ENCODE peak calls at places on chromosome 2, in five cellular contexts. One of them, this sample, is unnamed.
A peak's percentile ranks its signal among the peaks of the same experiment; 100 is the strongest.

GRCh38 chr2:31003717-31004116 is 134.5 kb downstream of the GALNT14 start:
- DNase-seq in mammary epithelial cell: no peak
- DNase-seq in hepatocyte: no peak
- DNase-seq in A549: no peak
- DNase-seq in upper lobe of left lung: no peak
- DNase-seq in this sample: no peak

GRCh38 chr2:108938069-108938710 is 50.8 kb downstream of the EDAR start:
- DNase-seq in upper lobe of left lung: no peak
- DNase-seq in hepatocyte: no peak
- DNase-seq in A549: no peak
- DNase-seq in mammary epithelial cell: no peak
- DNase-seq in this sample: no peak

GRCh38 chr2:70873541-70873940 is 37.9 kb upstream of the CD207 start:
- DNase-seq in hepatocyte: no peak
- DNase-seq in upper lobe of left lung: no peak
- DNase-seq in mammary epithelial cell: no peak
- DNase-seq in A549: no peak
- DNase-seq in this sample: no peak

GRCh38 chr2:207054521-207054920 is 111.2 kb downstream of the KLF7 start:
- DNase-seq in hepatocyte: no peak
- DNase-seq in upper lobe of left lung: no peak
- DNase-seq in mammary epithelial cell: peak; percentile 61
- DNase-seq in A549: no peak
- DNase-seq in this sample: peak; percentile 72

GRCh38 chr2:161746891-161747535 is 122.8 kb downstream of the SLC4A10 start:
- DNase-seq in mammary epithelial cell: no peak
- DNase-seq in A549: no peak
- DNase-seq in hepatocyte: no peak
- DNase-seq in upper lobe of left lung: no peak
- DNase-seq in this sample: no peak

GRCh38 chr2:67846341-67847070 is 216.3 kb downstream of the C1D start:
- DNase-seq in hepatocyte: peak; percentile 94
- DNase-seq in upper lobe of left lung: peak; percentile 92
- DNase-seq in mammary epithelial cell: peak; percentile 91
- DNase-seq in A549: peak; percentile 73
- DNase-seq in this sample: peak; percentile 90

GRCh38 chr2:105406221-105406620 is 7.4 kb upstream of the FHL2 start:
- DNase-seq in hepatocyte: no peak
- DNase-seq in upper lobe of left lung: no peak
- DNase-seq in A549: no peak
- DNase-seq in mammary epithelial cell: peak; percentile 67
- DNase-seq in this sample: peak; percentile 56

GRCh38 chr2:29718326-29718725 is 203.1 kb downstream of the ALK start:
- DNase-seq in upper lobe of left lung: no peak
- DNase-seq in A549: no peak
- DNase-seq in hepatocyte: no peak
- DNase-seq in mammary epithelial cell: no peak
- DNase-seq in this sample: no peak

GRCh38 chr2:239440511-239440959 is 39.7 kb upstream of the HDAC4 start:
- DNase-seq in mammary epithelial cell: no peak
- DNase-seq in upper lobe of left lung: no peak
- DNase-seq in A549: no peak
- DNase-seq in hepatocyte: peak; percentile 26
- DNase-seq in this sample: no peak

GRCh38 chr2:226183033-226183432 is 616.6 kb downstream of the IRS1 start:
- DNase-seq in hepatocyte: no peak
- DNase-seq in A549: no peak
- DNase-seq in mammary epithelial cell: no peak
- DNase-seq in upper lobe of left lung: no peak
- DNase-seq in this sample: no peak

GRCh38 chr2:23565374-23565773 is 180.4 kb downstream of the KLHL29 start:
- DNase-seq in hepatocyte: no peak
- DNase-seq in A549: no peak
- DNase-seq in mammary epithelial cell: no peak
- DNase-seq in upper lobe of left lung: no peak
- DNase-seq in this sample: no peak

GRCh38 chr2:23312996-23313606 is 71.9 kb upstream of the KLHL29 start:
- DNase-seq in mammary epithelial cell: no peak
- DNase-seq in hepatocyte: peak; percentile 22
- DNase-seq in upper lobe of left lung: no peak
- DNase-seq in A549: peak; percentile 44
- DNase-seq in this sample: no peak

GRCh38 chr2:165057308-165057707 is 102.0 kb upstream of the SLC38A11 start:
- DNase-seq in mammary epithelial cell: no peak
- DNase-seq in A549: no peak
- DNase-seq in hepatocyte: no peak
- DNase-seq in upper lobe of left lung: no peak
- DNase-seq in this sample: no peak

GRCh38 chr2:105409717-105410116 is 10.9 kb upstream of the FHL2 start:
- DNase-seq in mammary epithelial cell: peak; percentile 93
- DNase-seq in hepatocyte: peak; percentile 32
- DNase-seq in A549: no peak
- DNase-seq in upper lobe of left lung: no peak
- DNase-seq in this sample: peak; percentile 91

GRCh38 chr2:2464095-2464494 is 133.0 kb upstream of the MYT1L start:
- DNase-seq in hepatocyte: peak; percentile 30
- DNase-seq in upper lobe of left lung: no peak
- DNase-seq in mammary epithelial cell: no peak
- DNase-seq in A549: no peak
- DNase-seq in this sample: no peak

GRCh38 chr2:201546576-201546975 is 95.0 kb downstream of the STRADB start:
- DNase-seq in A549: no peak
- DNase-seq in upper lobe of left lung: no peak
- DNase-seq in hepatocyte: no peak
- DNase-seq in mammary epithelial cell: no peak
- DNase-seq in this sample: no peak

GRCh38 chr2:111626037-111626861 is 257.7 kb downstream of the ANAPC1 start:
- DNase-seq in hepatocyte: no peak
- DNase-seq in A549: no peak
- DNase-seq in mammary epithelial cell: peak; percentile 35
- DNase-seq in upper lobe of left lung: peak; percentile 31
- DNase-seq in this sample: no peak

GRCh38 chr2:188068093-188068492 is 223.6 kb upstream of the GULP1 start:
- DNase-seq in A549: no peak
- DNase-seq in upper lobe of left lung: no peak
- DNase-seq in mammary epithelial cell: peak; percentile 6
- DNase-seq in hepatocyte: no peak
- DNase-seq in this sample: peak; percentile 30

GRCh38 chr2:54676656-54677055 is 46.8 kb upstream of the EML6 start:
- DNase-seq in A549: no peak
- DNase-seq in hepatocyte: no peak
- DNase-seq in mammary epithelial cell: no peak
- DNase-seq in upper lobe of left lung: no peak
- DNase-seq in this sample: no peak

GRCh38 chr2:20604957-20605381 is 45.9 kb downstream of the HS1BP3 start:
- DNase-seq in mammary epithelial cell: no peak
- DNase-seq in upper lobe of left lung: peak; percentile 19
- DNase-seq in A549: no peak
- DNase-seq in hepatocyte: no peak
- DNase-seq in this sample: no peak

GRCh38 chr2:222445226-222445625 is 20.9 kb downstream of the SGPP2 start:
- DNase-seq in upper lobe of left lung: no peak
- DNase-seq in hepatocyte: no peak
- DNase-seq in mammary epithelial cell: no peak
- DNase-seq in A549: no peak
- DNase-seq in this sample: no peak

GRCh38 chr2:168998609-168999211 is 32.4 kb downstream of the ABCB11 start:
- DNase-seq in mammary epithelial cell: no peak
- DNase-seq in hepatocyte: no peak
- DNase-seq in upper lobe of left lung: no peak
- DNase-seq in A549: no peak
- DNase-seq in this sample: no peak

GRCh38 chr2:184599054-184599874 is 935 bp downstream of the ZNF804A start:
- DNase-seq in A549: no peak
- DNase-seq in upper lobe of left lung: peak; percentile 49
- DNase-seq in hepatocyte: no peak
- DNase-seq in mammary epithelial cell: no peak
- DNase-seq in this sample: peak; percentile 7

GRCh38 chr2:142165790-142166189 is 35.0 kb upstream of the LRP1B start:
- DNase-seq in mammary epithelial cell: peak; percentile 74
- DNase-seq in A549: peak; percentile 11
- DNase-seq in upper lobe of left lung: no peak
- DNase-seq in hepatocyte: peak; percentile 61
- DNase-seq in this sample: peak; percentile 66

GRCh38 chr2:62564380-62565137 is 58.6 kb upstream of the TMEM17 start:
- DNase-seq in upper lobe of left lung: no peak
- DNase-seq in A549: no peak
- DNase-seq in mammary epithelial cell: no peak
- DNase-seq in hepatocyte: no peak
- DNase-seq in this sample: no peak

GRCh38 chr2:7880561-7880960 is 801.3 kb upstream of the ID2 start:
- DNase-seq in mammary epithelial cell: no peak
- DNase-seq in A549: no peak
- DNase-seq in upper lobe of left lung: no peak
- DNase-seq in hepatocyte: no peak
- DNase-seq in this sample: no peak

GRCh38 chr2:112782234-112782799 is 2.0 kb downstream of the IL1A start:
- DNase-seq in upper lobe of left lung: no peak
- DNase-seq in hepatocyte: no peak
- DNase-seq in mammary epithelial cell: no peak
- DNase-seq in A549: no peak
- DNase-seq in this sample: peak; percentile 10

GRCh38 chr2:84212611-84213314 is 246.3 kb downstream of the SUCLG1 start:
- DNase-seq in hepatocyte: no peak
- DNase-seq in mammary epithelial cell: no peak
- DNase-seq in upper lobe of left lung: no peak
- DNase-seq in A549: no peak
- DNase-seq in this sample: no peak

GRCh38 chr2:239040152-239040761 is 192.4 kb downstream of the TWIST2 start:
- DNase-seq in upper lobe of left lung: no peak
- DNase-seq in hepatocyte: no peak
- DNase-seq in mammary epithelial cell: no peak
- DNase-seq in A549: no peak
- DNase-seq in this sample: no peak

GRCh38 chr2:180728928-180729559 is 251.4 kb upstream of the UBE2E3 start:
- DNase-seq in A549: peak; percentile 17
- DNase-seq in mammary epithelial cell: peak; percentile 78
- DNase-seq in hepatocyte: no peak
- DNase-seq in upper lobe of left lung: no peak
- DNase-seq in this sample: peak; percentile 57

GRCh38 chr2:125516496-125517109 is 1139.4 kb upstream of the GYPC start:
- DNase-seq in A549: no peak
- DNase-seq in mammary epithelial cell: no peak
- DNase-seq in upper lobe of left lung: no peak
- DNase-seq in hepatocyte: peak; percentile 37
- DNase-seq in this sample: peak; percentile 1

GRCh38 chr2:25521665-25522387 is 151.6 kb downstream of the DTNB start:
- DNase-seq in upper lobe of left lung: no peak
- DNase-seq in mammary epithelial cell: peak; percentile 49
- DNase-seq in A549: peak; percentile 28
- DNase-seq in hepatocyte: peak; percentile 83
- DNase-seq in this sample: peak; percentile 63

GRCh38 chr2:7572460-7572859 is 655.2 kb downstream of the RNF144A start:
- DNase-seq in mammary epithelial cell: no peak
- DNase-seq in upper lobe of left lung: no peak
- DNase-seq in hepatocyte: no peak
- DNase-seq in A549: no peak
- DNase-seq in this sample: no peak

GRCh38 chr2:191376981-191377629 is 131.9 kb downstream of the MYO1B start:
- DNase-seq in mammary epithelial cell: peak; percentile 86
- DNase-seq in upper lobe of left lung: peak; percentile 85
- DNase-seq in hepatocyte: peak; percentile 86
- DNase-seq in A549: peak; percentile 57
- DNase-seq in this sample: peak; percentile 86

DNA sequence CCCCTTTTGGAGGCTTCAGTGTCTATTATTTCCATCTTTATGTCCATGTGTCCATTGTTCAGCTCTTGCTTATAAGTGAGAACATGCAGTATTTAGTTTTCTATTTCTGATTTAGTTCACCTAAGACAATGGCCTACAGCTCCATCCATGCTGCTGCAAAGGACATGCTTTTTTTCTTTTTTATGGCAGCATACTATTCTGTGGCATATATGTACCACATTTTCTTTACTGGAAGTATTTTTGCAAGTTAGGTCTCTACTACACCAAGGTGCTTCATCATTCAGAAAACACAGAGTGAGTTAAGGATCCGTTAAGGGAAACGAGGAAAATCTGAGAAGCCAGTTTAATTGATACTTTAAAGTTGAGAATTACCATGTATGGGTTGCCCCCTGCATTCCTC is 297.2 kb downstream of the CDCA7 start:
- DNase-seq in hepatocyte: no peak
- DNase-seq in mammary epithelial cell: no peak
- DNase-seq in A549: no peak
- DNase-seq in upper lobe of left lung: no peak
- DNase-seq in this sample: no peak
- H3K27ac ChIP-seq in hepatocyte: peak overlapping the region; percentile 87
- H3K27ac ChIP-seq in mammary epithelial cell: peak overlapping the region; percentile 98
- H3K27ac ChIP-seq in A549: peak overlapping the region; percentile 88
- H3K27ac ChIP-seq in upper lobe of left lung: no peak overlapping the region
- H3K27ac ChIP-seq in this sample: peak overlapping the region; percentile 90

GRCh38 chr2:240556553-240557100 is 1.2 kb downstream of the ANKMY1 start:
- DNase-seq in mammary epithelial cell: peak; percentile 18
- DNase-seq in hepatocyte: peak; percentile 41
- DNase-seq in upper lobe of left lung: peak; percentile 36
- DNase-seq in A549: peak; percentile 56
- DNase-seq in this sample: no peak
- TF ChIP-seq CTCF in mammary epithelial cell: peak; percentile 59
- TF ChIP-seq CTCF in hepatocyte: peak; percentile 19
- TF ChIP-seq CTCF in upper lobe of left lung: peak; percentile 34
- TF ChIP-seq CTCF in A549: peak; percentile 37
- TF ChIP-seq CTCF in this sample: peak; percentile 75

GRCh38 chr2:231665208-231665921 is 43.0 kb upstream of the PTMA start:
- DNase-seq in hepatocyte: no peak
- DNase-seq in A549: no peak
- DNase-seq in upper lobe of left lung: no peak
- DNase-seq in mammary epithelial cell: no peak
- DNase-seq in this sample: no peak

GRCh38 chr2:231666171-231667095 is 41.9 kb upstream of the PTMA start:
- DNase-seq in mammary epithelial cell: no peak
- DNase-seq in hepatocyte: peak; percentile 96
- DNase-seq in upper lobe of left lung: peak; percentile 98
- DNase-seq in A549: peak; percentile 80
- DNase-seq in this sample: peak; percentile 39

GRCh38 chr2:231667497-231667896 is 40.8 kb upstream of the PTMA start:
- DNase-seq in mammary epithelial cell: no peak
- DNase-seq in hepatocyte: no peak
- DNase-seq in A549: no peak
- DNase-seq in upper lobe of left lung: no peak
- DNase-seq in this sample: no peak

GRCh38 chr2:231668981-231669380 is 39.3 kb upstream of the PTMA start:
- DNase-seq in upper lobe of left lung: no peak
- DNase-seq in A549: no peak
- DNase-seq in mammary epithelial cell: no peak
- DNase-seq in hepatocyte: no peak
- DNase-seq in this sample: no peak

GRCh38 chr2:231667096-231667427 is 41.3 kb upstream of the PTMA start:
- DNase-seq in mammary epithelial cell: no peak
- DNase-seq in upper lobe of left lung: no peak
- DNase-seq in hepatocyte: no peak
- DNase-seq in A549: no peak
- DNase-seq in this sample: no peak
- H3K4me1 ChIP-seq in mammary epithelial cell: peaks cover 17% of the 10 kb centered on the region
- H3K4me1 ChIP-seq in upper lobe of left lung: peaks cover 50% of the 10 kb centered on the region
- H3K4me1 ChIP-seq in hepatocyte: peaks cover 41% of the 10 kb centered on the region
- H3K4me1 ChIP-seq in A549: peaks cover 39% of the 10 kb centered on the region
- H3K4me1 ChIP-seq in this sample: peaks cover 8% of the 10 kb centered on the region

GRCh38 chr2:33207336-33207735 is 260.6 kb downstream of the LTBP1 start:
- DNase-seq in upper lobe of left lung: no peak
- DNase-seq in hepatocyte: no peak
- DNase-seq in mammary epithelial cell: no peak
- DNase-seq in A549: no peak
- DNase-seq in this sample: no peak
- H3K27ac ChIP-seq in upper lobe of left lung: no peak overlapping the region
- H3K27ac ChIP-seq in hepatocyte: peak overlapping the region; percentile 18
- H3K27ac ChIP-seq in mammary epithelial cell: no peak overlapping the region
- H3K27ac ChIP-seq in A549: no peak overlapping the region
- H3K27ac ChIP-seq in this sample: no peak overlapping the region